ENCODE peak calls at places on chromosomes 5 and 9, in seven cellular contexts. L, A, P, Z, D, Q and G are unnamed samples.

GRCh38 chr5:82142217-82142841 is 135.8 kb downstream of the RPS23 start:
- DNase-seq in D (no peak), P (no peak), A (no peak), Q (no peak), L (no peak), Z (no peak), G (no peak)

GRCh38 chr5:58127486-58128220 is 332.2 kb downstream of the PLK2 start:
- DNase-seq in D (no peak), Q (peak), Z (peak), P (no peak), L (no peak), A (no peak), G (no peak)

GRCh38 chr5:81313278-81313677 is 11.9 kb downstream of the ZCCHC9 start:
- DNase-seq in P (no peak), Z (no peak), A (no peak), D (no peak), Q (no peak), L (no peak), G (no peak)

GRCh38 chr5:1652873-1653707 is 129.3 kb upstream of the LPCAT1 start:
- DNase-seq in Z (no peak), A (no peak), Q (no peak), D (peak), L (no peak), P (no peak), G (no peak)

GRCh38 chr5:39519566-39520231 is 94.9 kb upstream of the DAB2 start:
- DNase-seq in L (no peak), P (no peak), A (no peak), Z (peak), D (no peak), Q (peak), G (no peak)

GRCh38 chr5:52947851-52948250 is 41.3 kb upstream of the ITGA2 start:
- DNase-seq in D (no peak), Z (peak), A (no peak), P (no peak), Q (peak), L (no peak), G (no peak)

GRCh38 chr5:31226651-31227050 is 33.2 kb downstream of the CDH6 start:
- DNase-seq in D (no peak), P (no peak), Z (no peak), L (no peak), A (no peak), Q (no peak), G (no peak)

GRCh38 chr5:121138952-121139351 is 674.9 kb downstream of the PRR16 start:
- DNase-seq in A (no peak), P (no peak), D (no peak), Q (no peak), Z (no peak), L (no peak), G (no peak)

GRCh38 chr9:134168731-134169130 is 4.4 kb upstream of the RNU6ATAC start:
- DNase-seq in Z (no peak), L (no peak), D (no peak), A (no peak), Q (no peak), P (no peak), G (no peak)

GRCh38 chr5:36145311-36145710 is 6.4 kb downstream of the LMBRD2 start:
- DNase-seq in A (no peak), L (no peak), Z (no peak), P (no peak), Q (no peak), D (no peak), G (no peak)

GRCh38 chr9:119370816-119371215 is 1.6 kb upstream of the BRINP1 start:
- DNase-seq in P (peak), A (no peak), L (peak), Q (peak), Z (peak), D (no peak), G (peak)

GRCh38 chr5:169133500-169133899 is 167.4 kb downstream of the SLIT3 start:
- DNase-seq in L (no peak), D (no peak), Z (no peak), A (no peak), Q (no peak), P (no peak), G (no peak)

GRCh38 chr9:132694144-132694543 is 23.9 kb downstream of the GTF3C4 start:
- DNase-seq in D (no peak), Z (no peak), Q (peak), A (no peak), L (no peak), P (no peak), G (no peak)

GRCh38 chr5:127076730-127077129 is 3.4 kb upstream of the C5orf63 start:
- DNase-seq in L (no peak), D (no peak), P (no peak), A (no peak), Q (peak), Z (peak), G (no peak)

DNA sequence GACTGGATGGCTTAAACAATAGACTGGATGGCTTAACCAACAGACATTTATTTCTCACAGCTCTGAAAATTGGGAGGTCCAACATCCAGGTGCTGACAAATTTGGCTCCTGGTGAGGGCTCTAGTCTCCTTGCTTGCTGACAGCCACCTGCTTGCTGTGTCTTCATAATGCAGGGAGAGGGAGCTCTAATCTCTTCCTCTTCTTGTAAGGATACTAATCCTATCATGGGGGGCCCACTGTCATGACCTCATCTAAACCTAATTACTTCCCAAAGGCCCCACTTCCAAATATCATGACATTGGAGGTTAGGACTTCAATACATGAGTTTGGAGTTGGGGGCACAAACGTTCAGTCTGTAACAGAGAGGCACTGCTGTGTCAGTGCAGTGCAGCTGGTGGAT is 26.4 kb downstream of the FOXD1 start:
- DNase-seq in L (no peak), Z (no peak), P (no peak), D (no peak), Q (no peak), A (no peak), G (no peak)
- TF ChIP-seq CTCF in L (no peak), Z (no peak), P (peak), D (no peak), Q (no peak), A (no peak), G (no peak)

GRCh38 chr5:141942185-141942857 is 15.7 kb downstream of the PCDH12 start:
- DNase-seq in A (peak), D (no peak), Q (no peak), P (no peak), L (no peak), Z (no peak), G (no peak)
- TF ChIP-seq CTCF in A (no peak), D (no peak), Q (no peak), P (no peak), L (no peak), Z (no peak), G (no peak)

GRCh38 chr5:16806691-16807433 is 129.2 kb downstream of the MYO10 start:
- DNase-seq in D (no peak), Z (no peak), L (no peak), Q (peak), P (no peak), A (no peak), G (no peak)

GRCh38 chr5:16808021-16808420 is 128.1 kb downstream of the MYO10 start:
- DNase-seq in P (no peak), Z (no peak), D (no peak), A (no peak), L (no peak), Q (no peak), G (no peak)

GRCh38 chr5:16807475-16807874 is 128.6 kb downstream of the MYO10 start:
- DNase-seq in A (no peak), D (no peak), Z (no peak), P (no peak), L (no peak), Q (no peak), G (no peak)

GRCh38 chr5:16803831-16804230 is 132.3 kb downstream of the MYO10 start:
- DNase-seq in P (no peak), L (no peak), Z (no peak), D (no peak), A (no peak), Q (no peak), G (no peak)

GRCh38 chr5:16805478-16805877 is 130.6 kb downstream of the MYO10 start:
- DNase-seq in L (no peak), Q (no peak), D (no peak), Z (no peak), P (no peak), A (no peak), G (no peak)
- TF ChIP-seq CTCF in L (no peak), Q (no peak), D (no peak), Z (no peak), P (no peak), A (no peak), G (no peak)

GRCh38 chr9:92808726-92809451 is 44.3 kb upstream of the BICD2 start:
- DNase-seq in P (peak), Z (peak), L (peak), D (peak), A (peak), Q (peak), G (peak)
- TF ChIP-seq CTCF in P (no peak), Z (peak), L (peak), D (no peak), A (peak), Q (peak), G (no peak)

DNA sequence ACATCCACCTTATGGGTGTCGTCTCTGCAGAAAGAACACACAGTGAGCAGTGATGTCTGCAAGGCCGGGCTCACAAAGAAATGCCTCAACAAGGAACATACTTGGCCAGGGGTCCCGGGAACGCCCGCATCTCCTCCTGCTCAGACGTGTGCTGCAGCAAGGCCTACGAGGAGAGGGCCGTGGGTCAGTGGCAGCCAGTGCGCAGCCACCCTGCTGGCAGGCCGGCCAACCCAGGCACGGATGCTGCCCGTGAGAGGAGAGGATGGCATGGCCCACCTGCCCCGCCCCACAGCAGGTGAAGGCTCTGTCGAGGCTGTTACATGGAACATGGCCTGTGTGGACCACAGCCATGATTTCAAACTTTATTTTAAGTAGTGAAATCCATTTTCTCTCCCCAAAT is 19.3 kb downstream of the SEC16A start:
- DNase-seq in Q (no peak), A (no peak), D (no peak), P (no peak), L (no peak), Z (no peak), G (no peak)
- TF ChIP-seq CTCF in Q (no peak), A (no peak), D (no peak), P (no peak), L (no peak), Z (no peak), G (no peak)

GRCh38 chr5:54525692-54526091 is 8.1 kb downstream of the SNX18 start:
- DNase-seq in A (no peak), L (no peak), Z (no peak), P (no peak), Q (no peak), D (no peak), G (no peak)

GRCh38 chr5:54525226-54525625 is 7.7 kb downstream of the SNX18 start:
- DNase-seq in D (no peak), Z (no peak), L (no peak), P (no peak), A (no peak), Q (no peak), G (no peak)

GRCh38 chr5:54528633-54529032 is 11.1 kb downstream of the SNX18 start:
- DNase-seq in L (no peak), Z (no peak), Q (no peak), P (no peak), A (no peak), D (no peak), G (no peak)

GRCh38 chr5:54524704-54525103 is 7.1 kb downstream of the SNX18 start:
- DNase-seq in D (no peak), Q (no peak), A (no peak), P (no peak), L (no peak), Z (peak), G (no peak)

DNA sequence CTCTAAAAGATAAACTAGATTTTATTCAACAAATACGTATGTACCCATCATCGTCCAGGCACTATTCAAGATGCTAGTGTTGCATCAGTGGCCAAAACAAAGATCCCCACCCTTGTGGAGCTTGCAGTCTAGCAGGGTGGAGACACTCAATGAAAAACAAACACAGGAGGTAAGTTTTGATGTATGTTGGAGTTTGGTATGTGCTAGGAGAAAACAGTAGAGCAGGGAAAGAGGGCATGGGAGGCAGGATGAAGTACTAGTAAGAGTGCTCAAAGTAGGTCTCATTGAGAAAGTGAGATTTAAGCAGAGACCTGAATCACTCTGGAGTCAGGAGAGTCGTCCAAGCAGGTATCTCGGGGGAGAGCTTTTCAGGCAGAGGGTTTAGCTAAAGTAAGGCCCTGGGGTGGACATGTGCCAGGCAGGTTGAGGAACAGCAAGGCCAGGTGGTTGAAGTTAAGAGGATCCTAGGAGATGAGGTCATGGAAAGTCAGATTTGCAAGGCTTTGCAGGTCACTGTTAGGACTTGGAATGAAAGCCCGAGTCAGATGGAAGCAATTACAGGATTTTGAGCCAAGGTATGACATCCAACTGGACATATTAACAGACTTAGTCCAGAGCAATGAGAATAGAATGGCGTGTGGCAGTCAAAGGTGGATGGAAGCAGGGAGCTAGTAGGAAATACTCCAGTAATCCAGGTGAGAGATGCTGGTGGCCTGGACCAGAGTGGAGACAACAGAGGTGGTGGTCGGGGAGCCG is 9.2 kb downstream of the SNX18 start:
- DNase-seq in P (no peak), Q (no peak), A (no peak), D (no peak), L (no peak), Z (no peak), G (no peak)
- TF ChIP-seq CTCF in P (no peak), Q (no peak), A (no peak), D (no peak), L (no peak), Z (no peak), G (no peak)

GRCh38 chr9:4297151-4297794 is 2.6 kb downstream of the GLIS3 start:
- DNase-seq in A (no peak), L (peak), Q (peak), D (peak), P (no peak), Z (peak), G (peak)
- TF ChIP-seq CTCF in A (no peak), L (peak), Q (peak), D (peak), P (no peak), Z (peak), G (peak)